ENCODE peak calls at places on chromosomes 5 and 9, in five cellular contexts. B, H, K, G and E are unnamed samples.

GRCh38 chr5:168291961-168292782 is 727 bp downstream of the WWC1 start:
- DNase-seq in B (peak), H (no peak), K (no peak), G (no peak), E (no peak)

GRCh38 chr5:1288439-1289335 is 6.2 kb downstream of the TERT start:
- DNase-seq in B (peak), H (no peak), K (no peak), G (no peak), E (no peak)

GRCh38 chr5:168327019-168327421 is 35.6 kb downstream of the WWC1 start:
- DNase-seq in B (no peak), H (no peak), K (peak), G (peak), E (no peak)

GRCh38 chr9:98955259-98955658 is 11.6 kb downstream of the COL15A1 start:
- DNase-seq in B (no peak), H (no peak), K (no peak), G (no peak), E (no peak)

GRCh38 chr9:34578241-34579096 is 11.1 kb downstream of the CNTFR start:
- DNase-seq in B (no peak), H (no peak), K (peak), G (peak), E (peak)

GRCh38 chr5:110342683-110343082 is 383.8 kb downstream of the TMEM232 start:
- DNase-seq in B (no peak), H (no peak), K (no peak), G (no peak), E (no peak)

GRCh38 chr5:35230043-35230611 is at the start of gene PRLR:
- DNase-seq in B (peak), H (peak), K (peak), G (peak), E (peak)

GRCh38 chr9:35254237-35254636 is 92.4 kb downstream of the UNC13B start:
- DNase-seq in B (no peak), H (no peak), K (no peak), G (peak), E (no peak)

GRCh38 chr5:125058185-125058826 is 311.9 kb upstream of the ZNF608 start:
- DNase-seq in B (no peak), H (no peak), K (peak), G (no peak), E (peak)

GRCh38 chr9:86407022-86407421 is 52.8 kb upstream of the TUT7 start:
- DNase-seq in B (no peak), H (no peak), K (peak), G (peak), E (peak)

GRCh38 chr5:116573279-116573616 is 1.4 kb downstream of the SEMA6A start:
- DNase-seq in B (peak), H (peak), K (no peak), G (no peak), E (peak)

DNA sequence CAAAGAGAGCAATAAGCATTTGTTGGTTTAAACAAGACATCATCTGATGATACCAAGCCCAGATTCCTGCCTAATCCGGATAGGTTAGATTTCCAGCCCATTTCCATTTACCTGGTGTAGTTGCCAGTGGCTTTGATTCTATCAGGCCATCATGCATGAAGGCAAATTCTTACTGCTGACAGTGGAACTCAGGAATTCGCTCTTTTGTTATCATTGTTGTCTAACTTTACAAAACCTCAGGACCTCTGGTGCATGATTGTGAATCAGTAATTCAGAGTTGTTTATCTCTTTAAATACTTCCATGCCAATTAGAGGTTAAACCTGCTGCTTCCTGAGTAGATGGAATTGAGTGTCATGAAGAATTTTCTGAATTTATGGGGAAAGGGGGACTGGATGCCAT is 76.5 kb downstream of the C9orf152 start:
- DNase-seq in B (no peak), H (no peak), K (no peak), G (no peak), E (no peak)
- H3K4me3 ChIP-seq in B (no peak), H (no peak), K (no peak), G (no peak), E (no peak)

DNA sequence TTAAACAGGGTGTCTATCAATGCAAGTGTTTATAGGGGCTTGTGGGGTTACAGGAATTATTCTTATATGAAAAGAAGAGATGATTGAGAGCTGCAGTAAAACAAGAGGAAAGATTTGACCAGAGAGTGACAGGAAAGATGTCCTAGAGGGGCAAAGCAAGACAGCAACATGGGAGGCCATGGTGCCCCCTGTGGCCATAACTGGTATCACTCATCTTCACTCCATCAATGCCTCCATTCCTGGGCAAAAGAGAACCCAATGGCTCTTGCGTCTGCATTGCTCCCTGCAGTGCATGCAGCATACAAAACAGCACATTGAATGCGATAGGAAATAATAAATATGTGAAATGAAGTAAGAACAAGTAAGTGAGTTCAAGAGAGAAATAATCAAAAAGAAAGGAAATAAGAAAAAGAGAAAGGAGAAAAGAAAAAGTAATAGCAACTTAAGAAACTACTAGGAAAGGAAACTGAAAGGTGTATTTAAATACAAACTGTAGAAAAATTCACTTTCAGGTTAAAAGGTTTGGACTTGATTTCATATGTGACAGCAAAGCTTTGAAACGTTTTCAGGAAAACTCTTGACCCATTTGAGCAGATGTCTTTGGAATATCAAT is 206.6 kb downstream of the SEMA5A start:
- DNase-seq in B (no peak), H (no peak), K (no peak), G (no peak), E (peak)
- TF ChIP-seq CTCF in B (no peak), H (peak), K (peak), G (peak), E (peak)

DNA sequence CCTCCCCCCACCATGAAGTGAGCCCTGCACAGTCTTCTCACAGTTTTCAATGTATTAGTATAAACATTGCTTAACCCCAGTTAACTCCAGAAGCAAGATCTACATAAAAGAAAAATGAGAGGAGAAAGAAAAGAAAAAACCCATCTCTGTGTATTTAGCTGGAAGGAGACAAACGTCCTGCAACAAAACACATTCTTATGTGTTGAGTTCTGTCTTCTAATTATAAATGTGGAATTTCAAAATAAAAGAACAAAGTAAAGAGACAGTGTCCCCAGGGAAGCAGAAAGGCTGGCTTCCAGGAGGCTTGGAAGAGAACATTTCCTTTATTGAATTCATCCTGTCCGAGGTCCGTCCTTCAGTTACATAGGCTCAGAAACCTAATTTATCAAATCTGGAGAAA is 492.0 kb upstream of the TUSC1 start:
- DNase-seq in B (no peak), H (no peak), K (peak), G (no peak), E (peak)
- H3K4me3 ChIP-seq in B (no peak), H (no peak), K (no peak), G (no peak), E (no peak)

DNA sequence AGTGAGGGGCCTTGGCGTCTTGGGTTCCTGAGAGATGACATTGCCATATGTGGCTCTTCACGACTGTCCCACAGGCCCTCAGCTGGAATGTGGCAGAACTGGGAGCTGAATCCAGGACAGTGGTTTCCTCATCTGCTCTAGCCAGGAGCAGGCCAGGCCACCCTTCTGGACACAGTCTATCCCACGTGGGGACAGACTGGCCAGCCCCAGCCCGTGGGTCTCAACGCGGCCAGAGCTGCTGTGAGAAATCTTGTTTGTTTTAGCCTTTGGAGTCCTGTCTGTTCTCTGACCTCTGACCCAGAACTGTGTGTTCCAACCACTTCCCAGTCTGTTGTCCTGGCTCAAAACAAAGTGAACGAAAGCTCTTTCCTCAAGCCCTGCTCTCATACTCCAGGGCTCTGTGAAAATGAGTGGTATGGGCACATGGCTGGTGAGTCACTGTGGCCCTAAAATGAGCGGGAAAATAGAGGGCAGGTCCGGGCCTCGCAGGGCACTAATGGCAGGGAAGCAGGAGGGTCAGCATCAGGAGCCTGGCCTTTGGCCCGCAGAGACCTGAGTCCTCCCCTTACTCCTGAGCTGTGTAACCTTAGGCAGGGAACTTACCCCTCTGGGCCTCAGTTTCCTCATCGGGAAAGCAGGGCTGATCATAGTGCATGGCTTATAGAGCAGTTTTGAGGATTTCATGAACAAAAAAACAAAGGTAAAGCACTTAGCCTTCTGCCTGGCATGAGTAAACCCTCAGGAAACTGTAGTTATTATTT is 34.8 kb upstream of the GLRX start:
- DNase-seq in B (no peak), H (peak), K (peak), G (no peak), E (peak)
- TF ChIP-seq CTCF in B (no peak), H (no peak), K (no peak), G (no peak), E (no peak)

DNA sequence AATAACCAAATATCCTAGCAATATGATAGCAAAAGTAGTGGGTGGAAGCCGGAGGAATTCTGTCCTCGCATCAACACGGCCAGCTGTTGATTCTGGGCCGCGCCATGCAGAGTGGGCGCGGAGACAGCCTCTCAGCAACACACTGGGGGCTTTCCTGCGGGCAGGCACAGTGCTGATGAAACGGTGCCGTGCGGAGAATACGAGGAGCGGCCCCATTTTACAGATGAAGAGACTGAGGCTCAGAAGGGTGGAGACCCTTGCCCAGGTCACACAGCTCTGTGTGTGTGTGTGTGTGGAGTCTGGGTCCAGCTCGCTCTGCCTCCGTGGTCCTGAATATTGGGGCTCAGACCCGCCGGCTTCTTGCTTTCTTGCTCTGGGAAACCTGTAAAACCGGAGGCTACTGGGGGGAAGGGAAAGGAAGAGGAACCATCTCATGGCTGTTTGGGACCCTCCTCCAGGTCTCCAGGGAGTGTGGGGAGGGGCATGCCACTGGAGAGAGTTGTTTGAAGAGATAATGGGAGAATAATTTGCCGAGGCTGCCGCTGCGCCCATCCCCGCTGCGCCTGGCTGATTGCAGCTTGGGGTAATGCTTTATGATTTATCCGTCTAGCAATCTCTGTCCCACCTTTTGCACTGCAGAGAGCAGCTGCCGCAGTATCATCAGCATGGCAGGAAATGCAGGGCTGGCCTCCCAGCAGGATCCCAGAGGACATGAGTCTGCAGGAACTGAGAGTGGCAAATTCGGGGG is 36.6 kb downstream of the NCS1 start:
- DNase-seq in B (no peak), H (no peak), K (no peak), G (no peak), E (no peak)
- H3K4me3 ChIP-seq in B (no peak), H (no peak), K (no peak), G (no peak), E (no peak)

GRCh38 chr5:14778789-14779070 is 92.8 kb downstream of the ANKH start:
- DNase-seq in B (no peak), H (no peak), K (no peak), G (no peak), E (no peak)
- TF ChIP-seq CTCF in B (no peak), H (no peak), K (no peak), G (no peak), E (no peak)